ENCODE peak calls at places on chromosomes 5 and 9, in seven cellular contexts. P is Daoy; M is germinal center; W is omental fat pad; R is ELR; A is stimulated activated CD4-positive, alpha-beta T cell treated with anti-CD3 and anti-CD28 coated beads, TNF-alpha, amount 100 ng/mL, for 1 hour; T is foreskin fibroblast. Z is an unnamed sample.

GRCh38 chr5:135246923-135247795 is 151.9 kb downstream of the MACROH2A1 start:
- DNase-seq in P (peak; percentile 95), M (no peak), W (no peak), R (peak; percentile 99), A (no peak), T (peak; percentile 92), Z (no peak)

GRCh38 chr9:88998506-88998905 is 7.2 kb downstream of the S1PR3 start:
- DNase-seq in P (no peak), M (no peak), W (no peak), R (no peak), A (no peak), T (peak; percentile 54), Z (no peak)

GRCh38 chr9:77421506-77422265 is 226.4 kb downstream of the GNA14 start:
- DNase-seq in P (no peak), M (no peak), W (no peak), R (peak; percentile 78), A (no peak), T (peak; percentile 54), Z (no peak)

GRCh38 chr9:108117775-108118174 is 628.2 kb upstream of the KLF4 start:
- DNase-seq in P (no peak), M (no peak), W (no peak), R (no peak), A (no peak), T (peak; percentile 20), Z (no peak)

GRCh38 chr9:95641591-95641990 is 124.8 kb upstream of the PTCH1 start:
- DNase-seq in P (peak; percentile 34), M (no peak), W (no peak), R (no peak), A (no peak), T (peak; percentile 5), Z (no peak)

GRCh38 chr9:129183495-129184308 is 5.6 kb upstream of the IER5L start:
- DNase-seq in P (no peak), M (no peak), W (no peak), R (peak; percentile 43), A (no peak), T (peak; percentile 28), Z (no peak)

GRCh38 chr9:116476935-116477381 is 210.1 kb upstream of the TRIM32 start:
- DNase-seq in P (no peak), M (no peak), W (no peak), R (no peak), A (no peak), T (peak; percentile 53), Z (no peak)

GRCh38 chr5:58085800-58086199 is 374.1 kb downstream of the PLK2 start:
- DNase-seq in P (peak; percentile 78), M (no peak), W (no peak), R (peak; percentile 84), A (no peak), T (peak; percentile 36), Z (no peak)

GRCh38 chr5:2727620-2728019 is 23.9 kb downstream of the IRX2 start:
- DNase-seq in P (peak; percentile 51), M (no peak), W (no peak), R (no peak), A (no peak), T (no peak), Z (no peak)